ENCODE peak calls at places on chromosomes 12 and 14, in seven cellular contexts. Y, X, F, N, W, A and L are unnamed samples.

GRCh38 chr12:54968181-54968730 is 16.3 kb downstream of the TESPA1 start:
- DNase-seq in Y (no peak), X (no peak), F (no peak), N (no peak), W (no peak), A (no peak), L (no peak)

GRCh38 chr14:74475678-74476077 is 17.4 kb downstream of the NPC2 start:
- DNase-seq in Y (no peak), X (no peak), F (no peak), N (peak; percentile 63), W (no peak), A (no peak), L (peak; percentile 12)

GRCh38 chr12:68119250-68119649 is 40.3 kb downstream of the IFNG start:
- DNase-seq in Y (no peak), X (no peak), F (no peak), N (no peak), W (no peak), A (no peak), L (no peak)

GRCh38 chr14:89504602-89505320 is 87.7 kb upstream of the FOXN3 start:
- DNase-seq in Y (no peak), X (peak; percentile 33), F (no peak), N (peak; percentile 84), W (no peak), A (peak; percentile 72), L (peak; percentile 17)

GRCh38 chr14:99809864-99810854 is 16.9 kb downstream of the EML1 start:
- DNase-seq in Y (no peak), X (no peak), F (no peak), N (no peak), W (no peak), A (no peak), L (peak; percentile 80)

GRCh38 chr14:29317423-29317822 is 550.8 kb downstream of the FOXG1 start:
- DNase-seq in Y (no peak), X (no peak), F (no peak), N (no peak), W (no peak), A (no peak), L (no peak)

GRCh38 chr14:92973265-92973797 is 50.4 kb downstream of the CHGA start:
- DNase-seq in Y (peak; percentile 32), X (peak; percentile 100), F (peak; percentile 88), N (peak; percentile 53), W (peak; percentile 76), A (no peak), L (peak; percentile 53)

GRCh38 chr12:53510181-53510812 is 3.0 kb upstream of the NPFF start:
- DNase-seq in Y (no peak), X (no peak), F (no peak), N (no peak), W (no peak), A (no peak), L (no peak)

GRCh38 chr12:101019667-101020066 is 190.4 kb downstream of the SLC5A8 start:
- DNase-seq in Y (no peak), X (no peak), F (no peak), N (no peak), W (no peak), A (no peak), L (peak; percentile 47)

GRCh38 chr12:72511493-72511892 is 239.3 kb downstream of the TRHDE start:
- DNase-seq in Y (no peak), X (no peak), F (no peak), N (no peak), W (no peak), A (no peak), L (no peak)

GRCh38 chr12:75735853-75736252 is 224.4 kb upstream of the KRR1 start:
- DNase-seq in Y (no peak), X (no peak), F (no peak), N (no peak), W (no peak), A (no peak), L (no peak)

GRCh38 chr12:71804505-71804904 is 35.1 kb upstream of the TBC1D15 start:
- DNase-seq in Y (no peak), X (peak; percentile 69), F (peak; percentile 91), N (no peak), W (peak; percentile 69), A (no peak), L (no peak)

GRCh38 chr12:131046813-131047788 is 93.4 kb downstream of the ADGRD1 start:
- DNase-seq in Y (no peak), X (no peak), F (no peak), N (no peak), W (no peak), A (no peak), L (peak; percentile 27)

GRCh38 chr12:112812598-112813406 is 21.3 kb downstream of the RPH3A start:
- DNase-seq in Y (no peak), X (no peak), F (no peak), N (no peak), W (peak; percentile 71), A (no peak), L (no peak)

GRCh38 chr14:104551851-104552737 is 27.5 kb upstream of the C14orf180 start:
- DNase-seq in Y (no peak), X (no peak), F (no peak), N (no peak), W (peak; percentile 3), A (no peak), L (no peak)

GRCh38 chr14:69797573-69798338 is 715 bp upstream of the SLC10A1 start:
- DNase-seq in Y (no peak), X (no peak), F (no peak), N (no peak), W (no peak), A (no peak), L (no peak)

GRCh38 chr14:58680698-58681097 is 42.9 kb downstream of the DACT1 start:
- DNase-seq in Y (no peak), X (no peak), F (no peak), N (no peak), W (no peak), A (no peak), L (no peak)

GRCh38 chr12:74985293-74985985 is 224.2 kb downstream of the KCNC2 start:
- DNase-seq in Y (no peak), X (no peak), F (peak; percentile 25), N (no peak), W (no peak), A (no peak), L (no peak)

GRCh38 chr14:70576891-70577290 is 23.6 kb downstream of the MED6 start:
- DNase-seq in Y (no peak), X (no peak), F (no peak), N (no peak), W (no peak), A (no peak), L (no peak)

GRCh38 chr12:70070494-70071007 is 172.7 kb upstream of the CNOT2 start:
- DNase-seq in Y (no peak), X (no peak), F (no peak), N (no peak), W (peak; percentile 62), A (peak; percentile 37), L (no peak)

GRCh38 chr14:77303417-77304156 is 17.1 kb downstream of the POMT2 start:
- DNase-seq in Y (no peak), X (no peak), F (no peak), N (peak; percentile 97), W (peak; percentile 86), A (peak; percentile 99), L (peak; percentile 60)

GRCh38 chr12:31895449-31896150 is 63.6 kb upstream of the RESF1 start:
- DNase-seq in Y (no peak), X (no peak), F (no peak), N (no peak), W (peak; percentile 70), A (no peak), L (no peak)
- H4K8ac ChIP-seq in Y (no peak overlapping the region), X (no peak overlapping the region), F (no peak overlapping the region), N (no peak overlapping the region), W (no peak overlapping the region), A (no peak overlapping the region), L (no peak overlapping the region)

DNA sequence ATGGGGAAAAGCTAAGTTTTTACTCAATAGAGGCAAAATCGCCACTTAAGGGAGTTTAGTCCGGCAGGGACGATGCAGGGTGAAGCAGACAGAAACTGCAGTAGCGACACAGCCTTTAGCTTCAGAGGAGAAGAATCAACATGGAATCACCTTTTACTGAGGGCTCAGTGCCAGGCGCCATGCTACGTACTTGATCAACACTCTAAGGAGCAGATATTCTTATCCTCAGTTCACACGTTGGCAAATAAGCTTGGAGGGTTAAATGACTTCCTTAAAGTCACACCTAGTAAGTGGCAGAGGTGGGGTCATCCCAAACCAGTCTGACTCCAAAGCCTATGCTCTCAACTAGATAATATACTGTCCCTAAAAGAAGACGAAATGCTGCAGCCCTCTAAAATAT is 11.0 kb downstream of the CCDC92 start:
- DNase-seq in Y (no peak), X (no peak), F (no peak), N (no peak), W (no peak), A (no peak), L (no peak)
- H3K23ac ChIP-seq in Y (no peak overlapping the region), X (no peak overlapping the region), F (no peak overlapping the region), N (no peak overlapping the region), W (no peak overlapping the region), A (no peak overlapping the region), L (no peak overlapping the region)

GRCh38 chr14:36719823-36720222 is 58.2 kb downstream of the PAX9 start:
- DNase-seq in Y (no peak), X (no peak), F (no peak), N (no peak), W (no peak), A (no peak), L (no peak)

GRCh38 chr14:36713960-36714703 is 52.5 kb downstream of the PAX9 start:
- DNase-seq in Y (no peak), X (no peak), F (no peak), N (no peak), W (no peak), A (no peak), L (no peak)

GRCh38 chr14:36716614-36717184 is 55.0 kb downstream of the PAX9 start:
- DNase-seq in Y (no peak), X (no peak), F (no peak), N (no peak), W (no peak), A (no peak), L (no peak)

GRCh38 chr14:36718216-36718615 is 56.6 kb downstream of the PAX9 start:
- DNase-seq in Y (no peak), X (no peak), F (no peak), N (no peak), W (no peak), A (peak; percentile 6), L (no peak)

DNA sequence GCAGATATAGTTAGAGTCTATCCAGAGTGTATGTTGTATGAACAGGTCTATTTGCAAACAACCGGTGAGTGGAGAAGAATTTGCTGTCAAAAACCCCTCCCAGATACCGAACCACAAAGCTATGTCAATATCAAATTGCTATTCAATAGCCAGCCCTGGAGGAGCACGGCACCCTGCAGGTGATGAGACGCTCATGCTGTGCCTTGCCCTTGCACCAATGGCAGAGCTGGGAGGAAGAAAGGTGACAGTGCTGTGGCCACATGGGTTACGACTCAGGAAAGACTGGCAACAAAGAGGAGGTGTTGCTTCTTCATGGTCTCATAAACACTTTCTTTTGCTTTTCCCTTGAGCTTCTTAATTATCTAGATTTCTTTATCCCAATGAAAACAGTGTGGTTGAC is 55.7 kb downstream of the PAX9 start:
- DNase-seq in Y (no peak), X (peak; percentile 57), F (peak; percentile 63), N (no peak), W (peak; percentile 83), A (no peak), L (no peak)
- H2BK5ac ChIP-seq in Y (no peak overlapping the region), X (no peak overlapping the region), F (no peak overlapping the region), N (no peak overlapping the region), W (no peak overlapping the region), A (no peak overlapping the region), L (no peak overlapping the region)

DNA sequence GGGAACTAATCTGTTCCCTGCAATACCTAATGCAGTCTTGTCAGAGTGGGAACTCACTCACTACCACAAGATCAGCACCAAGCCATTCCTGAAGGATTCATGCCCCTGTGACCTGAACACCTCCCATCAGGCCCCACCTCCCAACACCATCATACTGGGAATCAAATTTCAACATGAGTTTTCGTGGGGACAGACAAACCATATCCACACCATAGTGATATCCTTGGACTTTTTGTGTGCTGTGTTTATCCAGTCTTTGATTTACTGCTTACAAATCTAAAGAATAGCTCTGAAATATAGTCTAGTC is 243.5 kb downstream of the FBXL14 start:
- DNase-seq in Y (no peak), X (no peak), F (no peak), N (no peak), W (no peak), A (no peak), L (no peak)
- H4K8ac ChIP-seq in Y (no peak overlapping the region), X (no peak overlapping the region), F (no peak overlapping the region), N (peak overlapping the region; percentile 67), W (no peak overlapping the region), A (peak overlapping the region; percentile 51), L (no peak overlapping the region)